ENCODE peak calls at places on chromosomes 4 and X, in five cellular contexts. J, K, S, A and Y are unnamed samples.

GRCh38 chrX:149497626-149498025 is 7.5 kb downstream of the IDS start:
- DNase-seq in J (no peak), K (no peak), S (peak), A (no peak), Y (peak)

GRCh38 chrX:148808825-148809224 is 308.4 kb downstream of the AFF2 start:
- DNase-seq in J (no peak), K (no peak), S (no peak), A (no peak), Y (no peak)

GRCh38 chr4:119139822-119140252 is 4.2 kb downstream of the MYOZ2 start:
- DNase-seq in J (no peak), K (no peak), S (no peak), A (no peak), Y (no peak)

GRCh38 chrX:6052111-6052745 is 176.4 kb downstream of the NLGN4X start:
- DNase-seq in J (no peak), K (no peak), S (no peak), A (no peak), Y (no peak)

GRCh38 chrX:63186137-63186536 is 165.0 kb downstream of the SPIN4 start:
- DNase-seq in J (no peak), K (no peak), S (no peak), A (no peak), Y (no peak)

GRCh38 chr4:156941940-156942548 is 29.6 kb downstream of the PDGFC start:
- DNase-seq in J (peak), K (peak), S (no peak), A (no peak), Y (peak)

GRCh38 chr4:153207561-153207960 is 3.3 kb downstream of the TRIM2 start:
- DNase-seq in J (no peak), K (no peak), S (no peak), A (no peak), Y (no peak)

GRCh38 chr4:53804719-53805118 is 213.4 kb upstream of the LNX1 start:
- DNase-seq in J (no peak), K (peak), S (no peak), A (no peak), Y (no peak)

GRCh38 chr4:168868044-168868855 is 141.8 kb downstream of the CBR4 start:
- DNase-seq in J (no peak), K (no peak), S (no peak), A (no peak), Y (peak)

GRCh38 chr4:38948551-38948950 is 80.9 kb downstream of the FAM114A1 start:
- DNase-seq in J (no peak), K (no peak), S (peak), A (no peak), Y (peak)

GRCh38 chrX:51155157-51155556 is 177.5 kb upstream of the NUDT10 start:
- DNase-seq in J (no peak), K (no peak), S (no peak), A (no peak), Y (no peak)

GRCh38 chrX:103685396-103685795 is 1.1 kb downstream of the MORF4L2 start:
- DNase-seq in J (no peak), K (no peak), S (no peak), A (no peak), Y (peak)

GRCh38 chr4:97498875-97499274 is 644.4 kb downstream of the STPG2 start:
- DNase-seq in J (no peak), K (no peak), S (no peak), A (no peak), Y (peak)

GRCh38 chr4:78565971-78566372 is 14.4 kb downstream of the ANXA3 start:
- DNase-seq in J (no peak), K (no peak), S (no peak), A (no peak), Y (peak)

GRCh38 chr4:41507292-41507933 is 30.5 kb upstream of the LIMCH1 start:
- DNase-seq in J (no peak), K (no peak), S (no peak), A (no peak), Y (peak)

GRCh38 chrX:136310411-136310810 is 9.6 kb downstream of the ADGRG4 start:
- DNase-seq in J (no peak), K (no peak), S (no peak), A (no peak), Y (peak)

GRCh38 chr4:173499568-173500535 is 30.2 kb downstream of the HAND2 start:
- DNase-seq in J (no peak), K (no peak), S (peak), A (no peak), Y (no peak)

GRCh38 chrX:34880656-34881055 is 61.9 kb upstream of the FAM47B start:
- DNase-seq in J (no peak), K (no peak), S (no peak), A (no peak), Y (peak)

GRCh38 chrX:153384390-153384789 is 16.8 kb downstream of the PNMA6E start:
- DNase-seq in J (no peak), K (no peak), S (no peak), A (no peak), Y (no peak)

GRCh38 chr4:139682309-139683210 is 16.9 kb downstream of the MGST2 start:
- DNase-seq in J (no peak), K (no peak), S (no peak), A (no peak), Y (peak)

GRCh38 chrX:8801041-8801599 is at the start of gene FAM9A:
- DNase-seq in J (no peak), K (no peak), S (no peak), A (no peak), Y (no peak)

GRCh38 chr4:3832536-3833220 is 66.5 kb downstream of the ADRA2C start:
- DNase-seq in J (no peak), K (peak), S (no peak), A (no peak), Y (no peak)

GRCh38 chr4:147596976-147597375 is 20.2 kb upstream of the TMEM184C start:
- DNase-seq in J (no peak), K (no peak), S (no peak), A (no peak), Y (peak)

GRCh38 chr4:104905546-104905945 is 241.1 kb upstream of the TET2 start:
- DNase-seq in J (no peak), K (no peak), S (no peak), A (no peak), Y (peak)

GRCh38 chr4:5782829-5783476 is 72.0 kb downstream of the EVC start:
- DNase-seq in J (no peak), K (no peak), S (peak), A (no peak), Y (no peak)

GRCh38 chr4:106628616-106629606 is 260.3 kb upstream of the GIMD1 start:
- DNase-seq in J (no peak), K (no peak), S (no peak), A (no peak), Y (peak)

GRCh38 chrX:38327775-38328081 is 419 bp upstream of the RPGR start:
- DNase-seq in J (no peak), K (no peak), S (no peak), A (no peak), Y (no peak)
- TF ChIP-seq CTCF in J (no peak), K (no peak), S (no peak), A (no peak), Y (no peak)

GRCh38 chr4:785332-786073 is 40.4 kb downstream of the CPLX1 start:
- DNase-seq in J (no peak), K (no peak), S (no peak), A (peak), Y (no peak)
- H3K4me3 ChIP-seq in J (peak), K (peak), S (peak), A (peak), Y (no peak)

GRCh38 chr4:102868782-102869568 is at the start of gene CISD2:
- DNase-seq in J (peak), K (peak), S (peak), A (peak), Y (peak)
- TF ChIP-seq CTCF in J (peak), K (no peak), S (no peak), A (no peak), Y (no peak)

DNA sequence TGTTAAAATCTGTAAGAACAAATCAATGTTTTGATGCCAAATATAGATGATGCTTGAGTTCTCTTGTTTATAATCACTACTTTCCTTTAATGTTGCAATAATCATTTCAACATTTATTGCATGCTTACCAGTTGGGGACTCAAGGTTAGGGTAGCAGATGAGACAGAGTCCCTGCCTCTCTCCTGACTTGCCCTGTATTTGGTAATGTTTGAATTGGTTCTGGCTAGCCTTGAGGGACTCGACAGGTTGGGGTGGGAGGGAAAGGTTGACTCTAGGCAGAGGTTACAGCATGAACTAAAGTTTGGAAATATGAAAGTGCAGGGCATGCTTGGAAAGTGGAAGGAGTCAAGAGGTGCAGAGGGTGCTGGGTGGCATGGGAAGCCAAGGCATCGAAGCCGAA is 2.0 kb downstream of the SEC24B start:
- DNase-seq in J (no peak), K (no peak), S (no peak), A (no peak), Y (no peak)
- H3K4me3 ChIP-seq in J (no peak), K (peak), S (no peak), A (no peak), Y (peak)

GRCh38 chrX:26914232-26914631 is 548.9 kb downstream of the PPP4R3C start:
- DNase-seq in J (no peak), K (no peak), S (no peak), A (no peak), Y (peak)

GRCh38 chrX:26922278-26922677 is 540.9 kb downstream of the PPP4R3C start:
- DNase-seq in J (no peak), K (no peak), S (no peak), A (no peak), Y (peak)

GRCh38 chrX:26915064-26915463 is 548.1 kb downstream of the PPP4R3C start:
- DNase-seq in J (no peak), K (no peak), S (no peak), A (no peak), Y (peak)

GRCh38 chrX:26918633-26919032 is 544.5 kb downstream of the PPP4R3C start:
- DNase-seq in J (no peak), K (no peak), S (no peak), A (no peak), Y (peak)
- TF ChIP-seq CTCF in J (no peak), K (no peak), S (no peak), A (no peak), Y (peak)

GRCh38 chrX:133413218-133413925 is 1.9 kb downstream of the GPC4 start:
- DNase-seq in J (no peak), K (no peak), S (no peak), A (no peak), Y (no peak)

GRCh38 chrX:133412246-133412645 is 3.0 kb downstream of the GPC4 start:
- DNase-seq in J (no peak), K (no peak), S (no peak), A (no peak), Y (peak)

GRCh38 chrX:133410555-133410954 is 4.7 kb downstream of the GPC4 start:
- DNase-seq in J (no peak), K (no peak), S (no peak), A (no peak), Y (no peak)

GRCh38 chrX:133414399-133415275 is 652 bp downstream of the GPC4 start:
- DNase-seq in J (no peak), K (peak), S (no peak), A (no peak), Y (no peak)

DNA sequence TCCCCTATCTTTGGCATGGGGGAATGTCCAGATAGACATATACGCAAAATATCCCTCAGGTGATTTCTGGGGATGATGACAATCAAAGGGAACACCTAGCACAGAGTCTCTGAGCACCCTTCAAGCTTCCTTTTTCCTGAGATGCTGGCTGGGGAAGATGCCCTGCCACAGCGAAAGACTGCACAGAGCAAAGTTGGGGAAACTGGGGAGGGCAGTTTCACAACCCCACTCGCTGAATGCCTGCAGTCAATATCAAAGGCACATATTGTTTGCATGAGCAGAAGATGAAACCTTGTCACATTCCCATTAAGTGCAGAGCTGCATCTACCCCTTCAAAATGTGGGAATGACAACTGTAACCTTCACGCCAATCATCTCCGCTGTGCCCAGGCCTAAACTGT is 2.6 kb downstream of the GPC4 start:
- DNase-seq in J (no peak), K (no peak), S (no peak), A (no peak), Y (no peak)
- H3K4me3 ChIP-seq in J (no peak), K (peak), S (no peak), A (peak), Y (no peak)

DNA sequence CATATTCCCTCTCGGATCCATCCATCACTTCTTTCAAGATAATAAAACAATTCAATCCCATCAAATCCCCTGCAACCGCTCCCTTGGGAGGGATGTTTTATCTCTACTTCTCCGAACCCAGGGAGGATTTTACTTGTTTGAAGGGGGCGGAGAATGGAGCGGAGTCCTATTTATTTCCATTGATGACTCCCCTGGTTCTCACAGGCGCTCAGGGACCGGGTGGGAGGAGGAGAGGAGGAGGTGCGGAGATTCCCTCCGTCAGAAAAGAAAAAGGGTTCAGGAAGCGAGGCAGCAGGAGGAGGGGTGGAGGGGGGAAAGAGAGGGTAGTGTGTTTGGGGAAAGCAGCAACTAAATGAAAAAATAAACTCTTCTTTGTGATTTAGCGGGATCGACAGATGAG is 2.1 kb downstream of the NDNF start:
- DNase-seq in J (no peak), K (no peak), S (no peak), A (no peak), Y (no peak)
- TF ChIP-seq CTCF in J (no peak), K (no peak), S (no peak), A (no peak), Y (no peak)

GRCh38 chr4:25235401-25235800 is 1.6 kb downstream of the PI4K2B start:
- DNase-seq in J (no peak), K (no peak), S (no peak), A (no peak), Y (peak)
- H3K4me3 ChIP-seq in J (peak), K (peak), S (peak), A (peak), Y (peak)